ENCODE peak calls at places on chromosome 1, in ten cellular contexts. E is AG09319; H is activated naive CD8-positive, alpha-beta T cell treated with anti-CD3 and anti-CD28 coated beads, Interleukin-2, amount 50 U/mL, for 24 hours; Y is NB4; G is GM12891; B is effector memory CD4-positive, alpha-beta T cell; I is H54; N is transverse colon; C is activated CD4-positive, alpha-beta T cell treated with anti-CD3 and anti-CD28 coated beads, Interleukin-2, amount 50 U/mL, for 1 hour; Z is AG10803. A is an unnamed sample.

GRCh38 chr1:227170361-227171166 is 147.7 kb downstream of the CDC42BPA start:
- DNase-seq in Y (no peak), I (no peak), H (no peak), Z (peak; percentile 81), E (no peak), C (no peak), B (no peak), G (no peak), N (no peak), A (no peak)

GRCh38 chr1:114105401-114105979 is 48.2 kb downstream of the SYT6 start:
- DNase-seq in G (no peak), C (no peak), N (no peak), H (no peak), Z (peak; percentile 7), E (no peak), Y (no peak), B (no peak), I (no peak), A (no peak)

GRCh38 chr1:205294914-205295310 is 26.6 kb downstream of the NUAK2 start:
- DNase-seq in B (no peak), H (no peak), Z (no peak), N (no peak), G (no peak), Y (no peak), I (no peak), C (no peak), E (no peak), A (no peak)

GRCh38 chr1:236872075-236872666 is 77.1 kb downstream of the MTR start:
- DNase-seq in Z (no peak), G (no peak), N (no peak), B (no peak), I (no peak), C (no peak), H (no peak), E (no peak), Y (no peak), A (no peak)

GRCh38 chr1:103108525-103109150 is 316 bp upstream of the COL11A1 start:
- DNase-seq in E (no peak), I (no peak), Z (peak; percentile 47), C (no peak), G (no peak), N (no peak), H (no peak), B (no peak), Y (no peak), A (no peak)

GRCh38 chr1:93874025-93874651 is 4.9 kb downstream of the DNTTIP2 start:
- DNase-seq in Z (peak; percentile 66), C (no peak), I (no peak), H (no peak), N (no peak), Y (peak; percentile 48), G (no peak), B (no peak), E (no peak), A (no peak)

GRCh38 chr1:182679684-182680083 is 4.7 kb downstream of the RGS8 start:
- DNase-seq in E (no peak), Y (no peak), N (no peak), Z (no peak), B (no peak), G (no peak), C (no peak), H (no peak), I (no peak), A (no peak)

GRCh38 chr1:215637041-215637573 is 70.0 kb downstream of the KCTD3 start:
- DNase-seq in E (peak; percentile 84), Z (peak; percentile 74), Y (no peak), N (peak; percentile 23), H (no peak), C (no peak), I (no peak), G (no peak), B (no peak), A (no peak)

GRCh38 chr1:26694185-26694572 is 1.6 kb upstream of the ARID1A start:
- DNase-seq in Z (no peak), E (no peak), N (no peak), C (no peak), Y (no peak), B (no peak), H (no peak), G (no peak), I (no peak), A (no peak)